ENCODE peak calls at places on chromosomes 12 and 14, in ten cellular contexts. P, T, E, M, R, H, Y, O, A and V are unnamed samples.

GRCh38 chr12:113413488-113413939 is 8.7 kb upstream of the SDSL start:
- DNase-seq in P (no peak), T (no peak), R (no peak), A (no peak), E (peak), Y (no peak), O (no peak), M (peak), H (peak), V (peak)

GRCh38 chr12:97910559-97910958 is 448.0 kb downstream of the RMST start:
- DNase-seq in Y (no peak), H (no peak), E (no peak), P (no peak), T (no peak), R (no peak), A (no peak), O (no peak), M (no peak), V (no peak)

GRCh38 chr14:93263416-93263815 is 56.4 kb downstream of the UBR7 start:
- DNase-seq in R (no peak), O (no peak), T (no peak), H (no peak), Y (no peak), E (no peak), M (no peak), P (no peak), A (no peak), V (peak)

GRCh38 chr14:37491076-37491475 is 104.0 kb downstream of the FOXA1 start:
- DNase-seq in Y (no peak), R (no peak), T (no peak), P (no peak), M (no peak), O (no peak), E (no peak), H (no peak), A (no peak), V (no peak)

GRCh38 chr14:34699873-34700621 is 14.3 kb downstream of the CFL2 start:
- DNase-seq in T (no peak), R (no peak), P (no peak), A (no peak), M (no peak), Y (no peak), E (peak), O (no peak), H (peak), V (peak)

GRCh38 chr12:65300067-65300466 is 21.6 kb downstream of the MSRB3 start:
- DNase-seq in T (no peak), Y (no peak), M (no peak), O (no peak), A (no peak), H (no peak), R (no peak), E (no peak), P (no peak), V (no peak)

GRCh38 chr12:48817957-48818830 is at the start of gene CACNB3:
- DNase-seq in O (peak), H (peak), T (peak), A (peak), Y (peak), M (peak), R (no peak), E (peak), P (peak), V (peak)

GRCh38 chr12:29380536-29381523 is at the start of gene ERGIC2:
- DNase-seq in M (peak), T (peak), P (peak), H (peak), Y (peak), E (peak), R (peak), O (peak), A (peak), V (peak)

GRCh38 chr12:99380701-99381100 is 266.9 kb upstream of the GARIN6 start:
- DNase-seq in E (no peak), T (no peak), Y (no peak), P (no peak), H (no peak), R (no peak), A (no peak), M (no peak), O (no peak), V (no peak)

GRCh38 chr12:26699237-26699636 is 133.8 kb downstream of the ITPR2 start:
- DNase-seq in O (no peak), E (no peak), Y (no peak), H (no peak), P (no peak), T (no peak), R (no peak), A (no peak), M (no peak), V (peak)

GRCh38 chr14:105473677-105474477 is 744 bp upstream of the CRIP2 start:
- DNase-seq in M (peak), A (peak), E (peak), H (peak), T (peak), Y (peak), R (no peak), P (peak), O (no peak), V (peak)

GRCh38 chr14:72883963-72884362 is 9.9 kb downstream of the DPF3 start:
- DNase-seq in A (no peak), R (no peak), T (no peak), M (no peak), E (no peak), P (no peak), H (no peak), Y (no peak), O (no peak), V (peak)

GRCh38 chr14:58899317-58899713 is 261.6 kb downstream of the DACT1 start:
- DNase-seq in A (no peak), T (no peak), P (no peak), H (no peak), O (no peak), R (no peak), Y (no peak), M (no peak), E (peak), V (peak)

GRCh38 chr12:75704208-75704607 is 192.8 kb upstream of the KRR1 start:
- DNase-seq in M (no peak), E (no peak), H (no peak), R (no peak), T (no peak), Y (no peak), O (no peak), P (no peak), A (no peak), V (no peak)

GRCh38 chr12:40921563-40922163 is 229.4 kb downstream of the CNTN1 start:
- DNase-seq in R (no peak), O (no peak), M (no peak), A (no peak), E (peak), T (no peak), P (no peak), Y (no peak), H (peak), V (peak)

GRCh38 chr12:105107176-105107496 is 395 bp upstream of the WASHC4 start:
- DNase-seq in O (no peak), R (no peak), M (no peak), Y (no peak), A (no peak), T (no peak), E (peak), H (no peak), P (no peak), V (peak)

GRCh38 chr14:50943943-50944646 is at the start of gene PYGL:
- DNase-seq in T (no peak), H (no peak), M (peak), A (no peak), Y (peak), R (peak), E (peak), O (no peak), P (peak), V (peak)

GRCh38 chr14:75242546-75243273 is 35.9 kb upstream of the FOS start:
- DNase-seq in M (peak), Y (peak), T (no peak), A (no peak), O (no peak), E (peak), H (no peak), P (no peak), R (no peak), V (peak)

GRCh38 chr14:53470351-53471043 is 317.4 kb upstream of the DDHD1 start:
- DNase-seq in T (no peak), P (no peak), E (peak), H (no peak), M (no peak), Y (no peak), A (no peak), R (no peak), O (no peak), V (no peak)

GRCh38 chr12:14693116-14693515 is 3.3 kb downstream of the GUCY2C start:
- DNase-seq in A (no peak), H (no peak), Y (no peak), M (no peak), T (no peak), O (no peak), P (no peak), R (no peak), E (no peak), V (no peak)

GRCh38 chr12:79635676-79636075 is 55.1 kb downstream of the PAWR start:
- DNase-seq in A (no peak), T (no peak), P (no peak), O (no peak), E (peak), M (no peak), H (no peak), Y (no peak), R (no peak), V (no peak)

GRCh38 chr12:117850048-117850447 is 118.7 kb downstream of the KSR2 start:
- DNase-seq in R (no peak), M (no peak), E (peak), T (no peak), P (peak), A (no peak), H (no peak), Y (peak), O (no peak), V (peak)

GRCh38 chr12:1800646-1801284 is 19.6 kb upstream of the LRTM2 start:
- DNase-seq in A (no peak), T (no peak), E (peak), H (no peak), P (no peak), Y (peak), M (peak), R (no peak), O (no peak), V (peak)

GRCh38 chr12:104707179-104707578 is 250.4 kb downstream of the CHST11 start:
- DNase-seq in A (no peak), R (no peak), Y (no peak), P (no peak), H (no peak), E (no peak), T (no peak), O (no peak), M (no peak), V (peak)

GRCh38 chr14:63910593-63911363 is 58.0 kb downstream of the SYNE2 start:
- DNase-seq in H (no peak), A (no peak), P (no peak), R (no peak), Y (no peak), E (no peak), T (no peak), M (no peak), O (no peak), V (no peak)

GRCh38 chr14:79724934-79725717 is 486.2 kb downstream of the DIO2 start:
- DNase-seq in R (no peak), H (no peak), P (no peak), O (no peak), E (no peak), T (no peak), Y (no peak), A (no peak), M (no peak), V (no peak)

GRCh38 chr12:56053407-56053893 is 11.7 kb downstream of the RPS26 start:
- DNase-seq in H (no peak), R (no peak), O (no peak), P (no peak), Y (no peak), E (no peak), A (no peak), M (no peak), T (no peak), V (no peak)

GRCh38 chr12:109308534-109309440 is at the start of gene FOXN4:
- DNase-seq in H (no peak), T (no peak), M (no peak), E (no peak), O (no peak), Y (peak), P (peak), R (no peak), A (no peak), V (no peak)

GRCh38 chr12:7498832-7499231 is 4.7 kb downstream of the CD163 start:
- DNase-seq in A (no peak), T (no peak), R (no peak), H (no peak), E (peak), M (no peak), P (no peak), Y (no peak), O (no peak), V (peak)

GRCh38 chr14:64191756-64192155 is 102.4 kb downstream of the ESR2 start:
- DNase-seq in A (no peak), R (no peak), Y (no peak), P (no peak), E (peak), M (no peak), O (no peak), T (no peak), H (no peak), V (peak)

GRCh38 chr12:53995311-53996187 is 4.4 kb upstream of the HOXC9 start:
- DNase-seq in O (no peak), Y (peak), T (no peak), P (no peak), R (no peak), H (no peak), E (peak), A (no peak), M (no peak), V (no peak)

GRCh38 chr14:78152246-78153068 is 17.7 kb upstream of the NRXN3 start:
- DNase-seq in E (no peak), A (no peak), O (no peak), T (no peak), R (no peak), Y (no peak), H (peak), P (no peak), M (no peak), V (no peak)

GRCh38 chr12:52947738-52948423 is 1.0 kb upstream of the KRT18 start:
- DNase-seq in E (no peak), T (no peak), H (no peak), O (no peak), Y (peak), P (no peak), M (no peak), A (no peak), R (no peak), V (no peak)

GRCh38 chr14:92600318-92601053 is 86.9 kb downstream of the RIN3 start:
- DNase-seq in M (no peak), T (no peak), R (no peak), P (no peak), E (peak), H (no peak), A (no peak), Y (no peak), O (no peak), V (peak)